ENCODE peak calls at places on chromosome 19, in eight cellular contexts. One of them, this sample, is unnamed.

GRCh38 chr19:3784607-3785463 is 1.3 kb downstream of the MATK start:
- DNase-seq in esophagus squamous epithelium: no peak
- DNase-seq in uterus: no peak
- DNase-seq in sigmoid colon: no peak
- DNase-seq in transverse colon: no peak
- DNase-seq in HCT116: no peak
- DNase-seq in endothelial cell of umbilical vein: no peak
- DNase-seq in spleen: no peak
- DNase-seq in this sample: no peak

GRCh38 chr19:10503002-10503789 is at the start of gene KEAP1:
- DNase-seq in uterus: no peak
- DNase-seq in sigmoid colon: peak; percentile 69
- DNase-seq in spleen: no peak
- DNase-seq in transverse colon: peak; percentile 67
- DNase-seq in endothelial cell of umbilical vein: peak; percentile 40
- DNase-seq in HCT116: no peak
- DNase-seq in esophagus squamous epithelium: no peak
- DNase-seq in this sample: peak; percentile 51

GRCh38 chr19:11657307-11657706 is 60.0 kb downstream of the ZNF627 start:
- DNase-seq in spleen: no peak
- DNase-seq in HCT116: no peak
- DNase-seq in uterus: no peak
- DNase-seq in esophagus squamous epithelium: no peak
- DNase-seq in sigmoid colon: no peak
- DNase-seq in transverse colon: peak; percentile 36
- DNase-seq in endothelial cell of umbilical vein: no peak
- DNase-seq in this sample: no peak

GRCh38 chr19:15629003-15629880 is 11.5 kb upstream of the CYP4F3 start:
- DNase-seq in uterus: peak; percentile 58
- DNase-seq in transverse colon: peak; percentile 92
- DNase-seq in spleen: peak; percentile 97
- DNase-seq in esophagus squamous epithelium: peak; percentile 16
- DNase-seq in sigmoid colon: peak; percentile 87
- DNase-seq in endothelial cell of umbilical vein: peak; percentile 40
- DNase-seq in HCT116: peak; percentile 51
- DNase-seq in this sample: peak; percentile 70

GRCh38 chr19:46076951-46077814 is 36.4 kb upstream of the IGFL4 start:
- DNase-seq in sigmoid colon: peak; percentile 73
- DNase-seq in transverse colon: peak; percentile 57
- DNase-seq in spleen: no peak
- DNase-seq in endothelial cell of umbilical vein: peak; percentile 82
- DNase-seq in uterus: peak; percentile 58
- DNase-seq in HCT116: peak; percentile 82
- DNase-seq in esophagus squamous epithelium: no peak
- DNase-seq in this sample: peak; percentile 76

GRCh38 chr19:821976-822773 is 420 bp upstream of the PLPPR3 start:
- DNase-seq in spleen: no peak
- DNase-seq in endothelial cell of umbilical vein: no peak
- DNase-seq in HCT116: no peak
- DNase-seq in sigmoid colon: no peak
- DNase-seq in transverse colon: no peak
- DNase-seq in uterus: no peak
- DNase-seq in esophagus squamous epithelium: no peak
- DNase-seq in this sample: no peak

GRCh38 chr19:45499196-45500180 is 1.2 kb downstream of the PPM1N start:
- DNase-seq in transverse colon: peak; percentile 68
- DNase-seq in endothelial cell of umbilical vein: peak; percentile 38
- DNase-seq in HCT116: no peak
- DNase-seq in sigmoid colon: no peak
- DNase-seq in esophagus squamous epithelium: no peak
- DNase-seq in spleen: peak; percentile 90
- DNase-seq in uterus: no peak
- DNase-seq in this sample: no peak

GRCh38 chr19:29815231-29815630 is 3.4 kb downstream of the CCNE1 start:
- DNase-seq in transverse colon: peak; percentile 46
- DNase-seq in endothelial cell of umbilical vein: no peak
- DNase-seq in sigmoid colon: no peak
- DNase-seq in HCT116: no peak
- DNase-seq in spleen: peak; percentile 42
- DNase-seq in esophagus squamous epithelium: no peak
- DNase-seq in uterus: no peak
- DNase-seq in this sample: no peak

GRCh38 chr19:16627928-16628182 is 149 bp downstream of the MED26 start:
- DNase-seq in sigmoid colon: no peak
- DNase-seq in endothelial cell of umbilical vein: no peak
- DNase-seq in HCT116: no peak
- DNase-seq in spleen: no peak
- DNase-seq in transverse colon: no peak
- DNase-seq in uterus: no peak
- DNase-seq in esophagus squamous epithelium: no peak
- DNase-seq in this sample: no peak

GRCh38 chr19:4034048-4035017 is 26.8 kb downstream of the PIAS4 start:
- DNase-seq in esophagus squamous epithelium: no peak
- DNase-seq in spleen: no peak
- DNase-seq in HCT116: no peak
- DNase-seq in transverse colon: no peak
- DNase-seq in uterus: no peak
- DNase-seq in sigmoid colon: no peak
- DNase-seq in endothelial cell of umbilical vein: no peak
- DNase-seq in this sample: no peak

GRCh38 chr19:38107129-38107528 is 116.9 kb downstream of the DPF1 start:
- DNase-seq in sigmoid colon: no peak
- DNase-seq in HCT116: no peak
- DNase-seq in uterus: no peak
- DNase-seq in endothelial cell of umbilical vein: no peak
- DNase-seq in esophagus squamous epithelium: no peak
- DNase-seq in spleen: no peak
- DNase-seq in transverse colon: no peak
- DNase-seq in this sample: no peak
- H3K36me3 ChIP-seq in sigmoid colon: peaks cover 74% of the 10 kb centered on the region
- H3K36me3 ChIP-seq in HCT116: peaks cover 14% of the 10 kb centered on the region
- H3K36me3 ChIP-seq in uterus: no peaks in the 10 kb centered on the region
- H3K36me3 ChIP-seq in endothelial cell of umbilical vein: no peaks in the 10 kb centered on the region
- H3K36me3 ChIP-seq in esophagus squamous epithelium: peaks cover 99% of the 10 kb centered on the region
- H3K36me3 ChIP-seq in spleen: peaks cover 100% of the 10 kb centered on the region
- H3K36me3 ChIP-seq in transverse colon: no peaks in the 10 kb centered on the region
- H3K36me3 ChIP-seq in this sample: peaks cover 27% of the 10 kb centered on the region

GRCh38 chr19:14582894-14583340 is at the start of gene CLEC17A:
- DNase-seq in sigmoid colon: no peak
- DNase-seq in endothelial cell of umbilical vein: no peak
- DNase-seq in HCT116: no peak
- DNase-seq in spleen: peak; percentile 90
- DNase-seq in uterus: no peak
- DNase-seq in esophagus squamous epithelium: no peak
- DNase-seq in transverse colon: no peak
- DNase-seq in this sample: no peak
- TF ChIP-seq POLR2A in sigmoid colon: no peak
- TF ChIP-seq POLR2A in endothelial cell of umbilical vein: no peak
- TF ChIP-seq POLR2A in HCT116: no peak
- TF ChIP-seq POLR2A in spleen: peak; percentile 36
- TF ChIP-seq POLR2A in uterus: no peak
- TF ChIP-seq POLR2A in esophagus squamous epithelium: no peak
- TF ChIP-seq POLR2A in transverse colon: no peak
- TF ChIP-seq POLR2A in this sample: no peak

GRCh38 chr19:8084152-8084551 is 31.6 kb downstream of the CCL25 start:
- DNase-seq in HCT116: no peak
- DNase-seq in esophagus squamous epithelium: no peak
- DNase-seq in spleen: no peak
- DNase-seq in uterus: no peak
- DNase-seq in endothelial cell of umbilical vein: no peak
- DNase-seq in sigmoid colon: no peak
- DNase-seq in transverse colon: no peak
- DNase-seq in this sample: no peak
- H3K36me3 ChIP-seq in HCT116: no peaks in the 10 kb centered on the region
- H3K36me3 ChIP-seq in esophagus squamous epithelium: no peaks in the 10 kb centered on the region
- H3K36me3 ChIP-seq in spleen: no peaks in the 10 kb centered on the region
- H3K36me3 ChIP-seq in uterus: no peaks in the 10 kb centered on the region
- H3K36me3 ChIP-seq in endothelial cell of umbilical vein: no peaks in the 10 kb centered on the region
- H3K36me3 ChIP-seq in sigmoid colon: no peaks in the 10 kb centered on the region
- H3K36me3 ChIP-seq in transverse colon: no peaks in the 10 kb centered on the region
- H3K36me3 ChIP-seq in this sample: no peaks in the 10 kb centered on the region

GRCh38 chr19:42467437-42467760 is 24.7 kb upstream of the CXCL17 start:
- DNase-seq in endothelial cell of umbilical vein: no peak
- DNase-seq in esophagus squamous epithelium: no peak
- DNase-seq in uterus: no peak
- DNase-seq in spleen: no peak
- DNase-seq in transverse colon: peak; percentile 46
- DNase-seq in HCT116: no peak
- DNase-seq in sigmoid colon: no peak
- DNase-seq in this sample: no peak

GRCh38 chr19:42469311-42470239 is 26.8 kb upstream of the CXCL17 start:
- DNase-seq in endothelial cell of umbilical vein: no peak
- DNase-seq in esophagus squamous epithelium: no peak
- DNase-seq in uterus: no peak
- DNase-seq in HCT116: no peak
- DNase-seq in spleen: no peak
- DNase-seq in sigmoid colon: no peak
- DNase-seq in transverse colon: no peak
- DNase-seq in this sample: peak; percentile 29

GRCh38 chr19:42468273-42468796 is 25.6 kb upstream of the CXCL17 start:
- DNase-seq in transverse colon: peak; percentile 68
- DNase-seq in HCT116: peak; percentile 64
- DNase-seq in sigmoid colon: no peak
- DNase-seq in endothelial cell of umbilical vein: no peak
- DNase-seq in spleen: no peak
- DNase-seq in uterus: no peak
- DNase-seq in esophagus squamous epithelium: no peak
- DNase-seq in this sample: peak; percentile 47

GRCh38 chr19:42466521-42467436 is 24.0 kb upstream of the CXCL17 start:
- DNase-seq in sigmoid colon: no peak
- DNase-seq in uterus: no peak
- DNase-seq in esophagus squamous epithelium: no peak
- DNase-seq in spleen: no peak
- DNase-seq in HCT116: no peak
- DNase-seq in endothelial cell of umbilical vein: no peak
- DNase-seq in transverse colon: no peak
- DNase-seq in this sample: peak; percentile 29

GRCh38 chr19:42465827-42466280 is 23.1 kb upstream of the CXCL17 start:
- DNase-seq in sigmoid colon: no peak
- DNase-seq in endothelial cell of umbilical vein: no peak
- DNase-seq in uterus: no peak
- DNase-seq in spleen: peak; percentile 78
- DNase-seq in transverse colon: no peak
- DNase-seq in HCT116: no peak
- DNase-seq in esophagus squamous epithelium: no peak
- DNase-seq in this sample: no peak
- TF ChIP-seq POLR2A in sigmoid colon: no peak
- TF ChIP-seq POLR2A in endothelial cell of umbilical vein: no peak
- TF ChIP-seq POLR2A in uterus: no peak
- TF ChIP-seq POLR2A in spleen: no peak
- TF ChIP-seq POLR2A in transverse colon: no peak
- TF ChIP-seq POLR2A in HCT116: no peak
- TF ChIP-seq POLR2A in esophagus squamous epithelium: no peak
- TF ChIP-seq POLR2A in this sample: no peak

GRCh38 chr19:49800771-49801170 is 12.3 kb downstream of the FUZ start:
- DNase-seq in spleen: no peak
- DNase-seq in sigmoid colon: no peak
- DNase-seq in transverse colon: no peak
- DNase-seq in endothelial cell of umbilical vein: no peak
- DNase-seq in HCT116: no peak
- DNase-seq in esophagus squamous epithelium: no peak
- DNase-seq in uterus: no peak
- DNase-seq in this sample: no peak
- H3K36me3 ChIP-seq in spleen: peaks cover 100% of the 10 kb centered on the region
- H3K36me3 ChIP-seq in sigmoid colon: peaks cover 78% of the 10 kb centered on the region
- H3K36me3 ChIP-seq in transverse colon: no peaks in the 10 kb centered on the region
- H3K36me3 ChIP-seq in endothelial cell of umbilical vein: peaks cover 7% of the 10 kb centered on the region
- H3K36me3 ChIP-seq in HCT116: peaks cover 32% of the 10 kb centered on the region
- H3K36me3 ChIP-seq in esophagus squamous epithelium: peaks cover 100% of the 10 kb centered on the region
- H3K36me3 ChIP-seq in uterus: no peaks in the 10 kb centered on the region
- H3K36me3 ChIP-seq in this sample: no peaks in the 10 kb centered on the region

DNA sequence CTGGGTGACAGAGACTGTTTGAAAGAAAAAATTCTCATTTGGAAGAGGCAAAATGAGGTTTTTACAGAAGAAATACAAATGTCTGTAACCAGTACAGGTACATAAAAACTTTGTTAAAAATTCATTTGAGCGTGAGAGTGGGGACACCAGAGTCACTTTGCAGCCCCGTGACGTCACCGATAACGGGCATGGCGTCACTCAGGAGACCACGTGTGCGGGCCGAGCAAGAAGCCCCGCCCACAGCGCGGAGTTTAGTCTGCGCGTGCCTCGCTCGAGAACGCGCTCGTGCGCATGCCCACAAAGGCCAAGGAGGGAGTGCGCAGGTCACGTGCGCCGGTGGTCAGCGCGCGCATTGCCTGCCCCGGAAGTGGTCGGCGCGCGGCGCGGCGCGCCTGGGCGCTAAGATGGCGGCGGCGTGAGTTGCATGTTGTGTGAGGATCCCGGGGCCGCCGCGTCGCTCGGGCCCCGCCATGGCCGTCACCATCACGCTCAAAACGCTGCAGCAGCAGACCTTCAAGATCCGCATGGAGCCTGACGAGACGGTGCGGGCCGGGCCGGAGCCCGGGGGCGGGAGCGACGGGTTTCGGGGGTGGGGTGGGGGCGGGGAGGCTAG is at the start of gene RAD23A:
- DNase-seq in sigmoid colon: peak; percentile 99
- DNase-seq in HCT116: peak; percentile 96
- DNase-seq in uterus: peak; percentile 97
- DNase-seq in spleen: peak; percentile 98
- DNase-seq in transverse colon: peak; percentile 99
- DNase-seq in endothelial cell of umbilical vein: peak; percentile 99
- DNase-seq in esophagus squamous epithelium: peak; percentile 93
- DNase-seq in this sample: peak; percentile 99
- TF ChIP-seq POLR2A in sigmoid colon: peak; percentile 87
- TF ChIP-seq POLR2A in HCT116: peak; percentile 41
- TF ChIP-seq POLR2A in uterus: peak; percentile 78
- TF ChIP-seq POLR2A in spleen: peak; percentile 70
- TF ChIP-seq POLR2A in transverse colon: peak; percentile 91
- TF ChIP-seq POLR2A in endothelial cell of umbilical vein: peak; percentile 98
- TF ChIP-seq POLR2A in esophagus squamous epithelium: peak; percentile 76
- TF ChIP-seq POLR2A in this sample: peak; percentile 90

DNA sequence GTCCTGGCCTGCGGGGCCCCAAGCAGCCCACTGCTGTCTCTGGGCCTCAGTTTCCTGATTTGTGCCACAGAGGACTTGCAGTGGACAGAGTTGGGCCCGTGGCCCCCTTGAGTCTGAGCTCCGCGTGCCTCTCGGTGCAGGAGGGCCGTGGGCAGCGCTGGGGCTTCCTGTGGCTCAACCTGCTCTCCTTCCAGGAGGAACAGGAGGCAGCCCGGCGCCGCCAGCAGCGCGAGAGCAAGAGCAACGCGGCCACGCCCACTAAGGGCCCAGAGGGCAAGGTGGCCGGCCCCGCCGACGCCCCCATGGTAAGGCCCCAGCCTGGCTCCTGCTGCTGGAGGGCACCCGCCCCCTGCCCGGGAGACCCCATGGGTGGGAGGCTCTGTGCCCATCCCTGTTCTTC is 25.9 kb downstream of the PLEKHJ1 start:
- DNase-seq in sigmoid colon: no peak
- DNase-seq in HCT116: no peak
- DNase-seq in endothelial cell of umbilical vein: no peak
- DNase-seq in uterus: no peak
- DNase-seq in spleen: no peak
- DNase-seq in transverse colon: no peak
- DNase-seq in esophagus squamous epithelium: no peak
- DNase-seq in this sample: no peak
- H3K36me3 ChIP-seq in sigmoid colon: peaks cover 76% of the 10 kb centered on the region
- H3K36me3 ChIP-seq in HCT116: peaks cover 68% of the 10 kb centered on the region
- H3K36me3 ChIP-seq in endothelial cell of umbilical vein: peaks cover 7% of the 10 kb centered on the region
- H3K36me3 ChIP-seq in uterus: no peaks in the 10 kb centered on the region
- H3K36me3 ChIP-seq in spleen: peaks cover 93% of the 10 kb centered on the region
- H3K36me3 ChIP-seq in transverse colon: no peaks in the 10 kb centered on the region
- H3K36me3 ChIP-seq in esophagus squamous epithelium: peaks cover 86% of the 10 kb centered on the region
- H3K36me3 ChIP-seq in this sample: peaks cover 69% of the 10 kb centered on the region

GRCh38 chr19:53868091-53868891 is 608 bp downstream of the MYADM start:
- DNase-seq in endothelial cell of umbilical vein: peak; percentile 40
- DNase-seq in uterus: peak; percentile 61
- DNase-seq in esophagus squamous epithelium: no peak
- DNase-seq in spleen: peak; percentile 91
- DNase-seq in HCT116: no peak
- DNase-seq in transverse colon: peak; percentile 69
- DNase-seq in sigmoid colon: peak; percentile 89
- DNase-seq in this sample: peak; percentile 34
- TF ChIP-seq POLR2A in endothelial cell of umbilical vein: peak; percentile 37
- TF ChIP-seq POLR2A in uterus: no peak
- TF ChIP-seq POLR2A in esophagus squamous epithelium: no peak
- TF ChIP-seq POLR2A in spleen: no peak
- TF ChIP-seq POLR2A in HCT116: no peak
- TF ChIP-seq POLR2A in transverse colon: no peak
- TF ChIP-seq POLR2A in sigmoid colon: no peak
- TF ChIP-seq POLR2A in this sample: no peak

This sample was measured in adrenal gland.